ENCODE peak calls at places on chromosome 9, in nine cellular contexts. Z is IMR-90, A is ovary, Y is suprapubic skin, V is heart left ventricle, X is Peyer's patch, F is breast epithelium, N is uterus, Q is stomach. S is an unnamed sample.

GRCh38 chr9:136152931-136153330 is 34.3 kb upstream of the TMEM250 start:
- DNase-seq in Z (no peak), A (no peak), Y (no peak), V (no peak), X (no peak), F (no peak), N (no peak), Q (no peak), S (no peak)

GRCh38 chr9:116391306-116391900 is 237.8 kb downstream of the PAPPA start:
- DNase-seq in Z (peak; percentile 83), A (no peak), Y (no peak), V (no peak), X (no peak), F (no peak), N (no peak), Q (no peak), S (no peak)

GRCh38 chr9:91949293-91949945 is 609 bp downstream of the ROR2 start:
- DNase-seq in Z (no peak), A (peak; percentile 44), Y (no peak), V (no peak), X (no peak), F (no peak), N (no peak), Q (no peak), S (no peak)

GRCh38 chr9:92183449-92183848 is 68.2 kb upstream of the SPTLC1 start:
- DNase-seq in Z (no peak), A (no peak), Y (no peak), V (no peak), X (no peak), F (no peak), N (no peak), Q (no peak), S (no peak)

GRCh38 chr9:115943591-115944165 is 209.9 kb upstream of the PAPPA start:
- DNase-seq in Z (no peak), A (no peak), Y (no peak), V (no peak), X (no peak), F (no peak), N (no peak), Q (no peak), S (no peak)

GRCh38 chr9:20972684-20973083 is 58.8 kb downstream of the HACD4 start:
- DNase-seq in Z (no peak), A (no peak), Y (no peak), V (no peak), X (no peak), F (no peak), N (no peak), Q (no peak), S (no peak)

GRCh38 chr9:92790542-92791527 is 26.2 kb upstream of the BICD2 start:
- DNase-seq in Z (peak; percentile 75), A (peak; percentile 85), Y (peak; percentile 87), V (peak; percentile 72), X (peak; percentile 80), F (peak; percentile 84), N (peak; percentile 80), Q (peak; percentile 89), S (no peak)

GRCh38 chr9:134291961-134292871 is 34.0 kb upstream of the RXRA start:
- DNase-seq in Z (no peak), A (no peak), Y (no peak), V (no peak), X (no peak), F (no peak), N (no peak), Q (no peak), S (no peak)

GRCh38 chr9:120531683-120532300 is 48.2 kb downstream of the CDK5RAP2 start:
- DNase-seq in Z (peak; percentile 32), A (no peak), Y (no peak), V (no peak), X (no peak), F (no peak), N (no peak), Q (no peak), S (no peak)

GRCh38 chr9:121709798-121710197 is 58.4 kb downstream of the DAB2IP start:
- DNase-seq in Z (peak; percentile 27), A (no peak), Y (no peak), V (no peak), X (no peak), F (no peak), N (no peak), Q (no peak), S (no peak)

GRCh38 chr9:114524401-114524800 is 19.1 kb upstream of the WHRN start:
- DNase-seq in Z (no peak), A (no peak), Y (no peak), V (no peak), X (no peak), F (no peak), N (no peak), Q (no peak), S (no peak)

GRCh38 chr9:129776938-129777768 is 24.3 kb upstream of the PTGES start:
- DNase-seq in Z (peak; percentile 100), A (peak; percentile 94), Y (peak; percentile 98), V (peak; percentile 92), X (peak; percentile 75), F (peak; percentile 97), N (peak; percentile 96), Q (peak; percentile 86), S (peak; percentile 58)

GRCh38 chr9:35667939-35668338 is 2.9 kb upstream of the ARHGEF39 start:
- DNase-seq in Z (no peak), A (no peak), Y (no peak), V (no peak), X (no peak), F (no peak), N (no peak), Q (no peak), S (no peak)

GRCh38 chr9:95044731-95045508 is 272.6 kb downstream of the FANCC start:
- DNase-seq in Z (no peak), A (no peak), Y (no peak), V (no peak), X (peak; percentile 83), F (no peak), N (no peak), Q (peak; percentile 77), S (no peak)

DNA sequence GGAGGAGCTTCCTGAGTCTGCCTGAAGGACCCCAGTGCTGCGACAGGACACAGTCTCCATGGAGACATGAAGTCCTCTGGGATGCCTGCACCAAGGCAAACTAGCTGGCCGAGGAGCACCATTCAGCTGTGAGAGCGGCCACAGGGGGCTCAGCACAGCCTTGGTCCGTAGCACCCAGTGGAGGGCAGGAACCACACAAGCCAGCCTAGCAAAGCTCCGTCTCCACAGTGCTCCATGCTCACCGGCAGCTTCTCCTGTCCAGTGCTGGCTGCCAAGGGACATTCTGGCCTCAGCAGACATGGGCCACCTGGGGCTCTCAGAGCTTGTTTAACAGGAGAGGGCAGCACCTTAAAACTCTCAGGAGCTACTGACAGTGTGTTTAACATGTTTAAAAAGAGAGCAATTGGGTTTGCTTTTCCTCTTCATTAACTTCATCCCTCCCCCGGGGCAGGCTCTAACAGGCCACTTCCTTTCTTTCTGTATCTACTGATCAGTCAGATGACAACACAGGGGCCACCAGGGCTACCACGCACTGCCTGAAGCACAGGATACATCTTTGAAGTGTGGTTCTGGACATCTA is 57.0 kb downstream of the SECISBP2 start:
- DNase-seq in Z (no peak), A (no peak), Y (no peak), V (no peak), X (no peak), F (no peak), N (no peak), Q (no peak), S (no peak)
- TF ChIP-seq POLR2A in Z (no peak), A (no peak), Y (no peak), V (no peak), X (no peak), F (no peak), N (no peak), Q (no peak), S (no peak)

DNA sequence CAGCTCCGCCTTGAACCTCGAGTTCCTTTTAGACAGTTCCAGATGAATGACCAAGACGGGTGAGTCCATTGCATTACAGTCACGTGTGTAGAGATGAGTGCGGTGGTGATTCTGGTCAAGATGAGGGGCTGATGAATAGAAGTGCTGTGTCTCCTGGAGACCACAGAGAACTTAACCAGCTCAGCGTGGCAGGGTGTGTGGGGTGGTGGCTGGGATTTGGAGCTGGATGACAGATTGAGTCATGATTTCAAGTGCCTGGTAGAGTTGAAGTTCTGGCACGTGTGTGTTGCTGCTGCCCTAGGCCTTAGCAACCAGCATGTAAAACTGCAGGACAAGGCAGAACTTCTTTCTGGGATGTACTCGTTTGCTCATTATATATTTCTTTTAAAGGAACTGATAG is 53.3 kb downstream of the PRRC2B start:
- DNase-seq in Z (no peak), A (no peak), Y (no peak), V (no peak), X (no peak), F (no peak), N (no peak), Q (no peak), S (no peak)
- H3K36me3 ChIP-seq in Z (peaks cover 58% of the 10 kb centered on the region), A (no peaks in the 10 kb centered on the region), Y (peaks cover 88% of the 10 kb centered on the region), V (peaks cover 99% of the 10 kb centered on the region), X (no peaks in the 10 kb centered on the region), F (peaks cover 3% of the 10 kb centered on the region), N (no peaks in the 10 kb centered on the region), Q (peaks cover 100% of the 10 kb centered on the region), S (peaks cover 99% of the 10 kb centered on the region)

GRCh38 chr9:14314929-14315753 is 1.2 kb upstream of the NFIB start:
- DNase-seq in Z (peak; percentile 34), A (peak; percentile 95), Y (peak; percentile 96), V (peak; percentile 96), X (peak; percentile 94), F (peak; percentile 90), N (peak; percentile 94), Q (peak; percentile 96), S (no peak)
- TF ChIP-seq POLR2A in Z (no peak), A (peak; percentile 65), Y (peak; percentile 59), V (peak; percentile 40), X (peak; percentile 32), F (no peak), N (peak; percentile 26), Q (no peak), S (no peak)

DNA sequence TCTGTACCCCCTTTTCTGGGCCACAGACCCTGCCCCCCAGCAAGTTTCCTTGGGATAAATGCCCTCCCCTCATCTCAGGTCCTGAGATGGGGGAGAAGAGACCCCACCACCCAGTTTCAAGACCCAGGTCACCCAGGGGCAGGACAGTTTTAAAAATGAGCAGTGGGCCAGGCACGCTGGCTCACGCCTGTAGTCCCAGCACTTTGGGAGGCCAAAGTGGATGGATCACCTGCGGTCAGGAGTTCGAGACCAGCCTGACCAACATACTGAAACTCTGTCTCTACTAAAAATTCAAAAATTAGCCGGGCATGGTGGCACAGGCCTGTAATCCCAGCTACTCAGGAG is 6.1 kb downstream of the PTGES2 start:
- DNase-seq in Z (no peak), A (no peak), Y (no peak), V (no peak), X (no peak), F (no peak), N (no peak), Q (no peak), S (no peak)
- H3K36me3 ChIP-seq in Z (peaks cover 24% of the 10 kb centered on the region), A (no peaks in the 10 kb centered on the region), Y (peaks cover 42% of the 10 kb centered on the region), V (peaks cover 46% of the 10 kb centered on the region), X (no peaks in the 10 kb centered on the region), F (peaks cover 6% of the 10 kb centered on the region), N (no peaks in the 10 kb centered on the region), Q (peaks cover 52% of the 10 kb centered on the region), S (peaks cover 9% of the 10 kb centered on the region)

S was measured in esophagus squamous epithelium.